ENCODE peak calls at places on chromosomes 1 and 21, in seven cellular contexts. R is K562, C is A549, F is HepG2, X is SK-N-SH, T is HCT116, L is GM12878. I is an unnamed sample.

GRCh38 chr1:47593598-47594285 is 155.9 kb downstream of the FOXD2 start:
- DNase-seq in R (no peak), C (no peak), F (no peak), X (no peak), T (no peak), L (no peak), I (no peak)

GRCh38 chr1:234842726-234843641 is 233.0 kb upstream of the IRF2BP2 start:
- DNase-seq in R (peak; percentile 47), C (no peak), F (no peak), X (peak; percentile 37), T (no peak), L (peak; percentile 95), I (peak; percentile 27)

GRCh38 chr1:240100351-240100750 is 8.7 kb downstream of the FMN2 start:
- DNase-seq in R (no peak), C (no peak), F (no peak), X (no peak), T (no peak), L (no peak), I (peak; percentile 55)

GRCh38 chr1:21295059-21295401 is 4.8 kb upstream of the ECE1 start:
- DNase-seq in R (no peak), C (no peak), F (no peak), X (no peak), T (peak; percentile 42), L (no peak), I (peak; percentile 65)

GRCh38 chr1:192933744-192934143 is 124.9 kb downstream of the RGS2 start:
- DNase-seq in R (no peak), C (no peak), F (no peak), X (no peak), T (no peak), L (no peak), I (no peak)

GRCh38 chr1:44266400-44267344 is 53.4 kb downstream of the DMAP1 start:
- DNase-seq in R (no peak), C (no peak), F (no peak), X (no peak), T (no peak), L (no peak), I (no peak)

GRCh38 chr1:13809461-13810159 is 109.6 kb downstream of the PRDM2 start:
- DNase-seq in R (peak; percentile 68), C (no peak), F (no peak), X (no peak), T (no peak), L (no peak), I (peak; percentile 7)

GRCh38 chr1:27763358-27763757 is 9.7 kb upstream of the STX12 start:
- DNase-seq in R (no peak), C (no peak), F (no peak), X (no peak), T (no peak), L (no peak), I (no peak)

GRCh38 chr1:113142791-113143190 is 69.8 kb downstream of the LRIG2 start:
- DNase-seq in R (no peak), C (no peak), F (no peak), X (no peak), T (no peak), L (no peak), I (no peak)

GRCh38 chr1:107496002-107496401 is 355.2 kb downstream of the NTNG1 start:
- DNase-seq in R (no peak), C (no peak), F (no peak), X (no peak), T (no peak), L (no peak), I (no peak)

DNA sequence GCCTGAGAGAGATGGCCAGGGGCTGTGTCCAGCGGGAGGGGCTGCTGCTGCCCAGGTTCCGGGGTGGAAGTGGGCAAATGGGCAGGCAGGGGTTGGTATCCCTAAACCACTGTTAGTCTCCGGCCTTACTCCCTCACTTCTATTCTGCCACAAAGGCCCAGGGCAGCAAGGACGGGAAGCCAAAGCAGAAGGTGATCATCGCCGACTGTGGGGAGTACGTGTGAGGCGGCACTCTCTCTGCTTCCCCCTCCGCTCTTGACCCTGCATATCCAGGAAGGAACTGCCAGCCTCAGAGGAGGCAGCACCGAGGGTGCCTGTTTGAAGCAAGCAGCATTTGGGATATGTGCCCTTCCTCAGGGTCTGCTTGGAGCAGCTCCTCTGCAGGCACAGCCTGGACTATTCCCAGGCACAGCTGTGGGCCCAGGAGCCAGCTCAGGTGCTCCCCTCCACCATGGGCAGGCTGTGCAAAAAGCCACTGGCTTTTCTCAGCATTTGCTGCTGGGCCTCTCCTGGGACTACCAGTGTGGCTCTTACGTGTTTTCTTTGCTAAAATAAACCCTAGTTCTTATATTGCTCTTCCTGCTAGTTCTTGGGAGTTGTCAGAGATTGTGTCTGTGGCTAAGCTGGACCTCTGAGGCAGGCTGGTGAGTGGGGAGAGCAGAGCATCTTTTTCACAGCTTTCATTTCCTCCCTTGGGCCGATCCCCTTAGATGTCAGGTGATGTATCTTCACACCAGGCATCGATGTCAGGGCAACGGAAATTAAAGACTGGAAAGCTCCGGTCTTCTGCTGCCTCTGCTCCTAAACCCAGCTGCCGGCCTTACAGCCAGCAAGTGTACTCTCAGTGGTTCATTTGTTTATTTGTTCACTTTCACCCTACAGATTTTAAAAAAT is 14.7 kb downstream of the PPIE start:
- DNase-seq in R (no peak), C (no peak), F (no peak), X (no peak), T (no peak), L (no peak), I (no peak)
- TF ChIP-seq RAD21 in R (no peak), C (no peak), F (no peak), X (no peak), T (no peak), L (no peak), I (no peak)

GRCh38 chr1:220513834-220514233 is 14.1 kb upstream of the MARK1 start:
- DNase-seq in R (no peak), C (no peak), F (no peak), X (no peak), T (no peak), L (no peak), I (no peak)

GRCh38 chr1:220516014-220516721 is 11.8 kb upstream of the MARK1 start:
- DNase-seq in R (no peak), C (no peak), F (no peak), X (no peak), T (no peak), L (no peak), I (no peak)

GRCh38 chr1:220511183-220511582 is 16.8 kb upstream of the MARK1 start:
- DNase-seq in R (no peak), C (no peak), F (no peak), X (no peak), T (no peak), L (no peak), I (no peak)

GRCh38 chr1:220514256-220514655 is 13.7 kb upstream of the MARK1 start:
- DNase-seq in R (no peak), C (no peak), F (no peak), X (no peak), T (no peak), L (no peak), I (no peak)

GRCh38 chr1:220511785-220512184 is 16.2 kb upstream of the MARK1 start:
- DNase-seq in R (no peak), C (no peak), F (peak; percentile 13), X (no peak), T (no peak), L (no peak), I (no peak)
- TF ChIP-seq RAD21 in R (peak; percentile 22), C (no peak), F (no peak), X (no peak), T (peak; percentile 3), L (no peak), I (no peak)

DNA sequence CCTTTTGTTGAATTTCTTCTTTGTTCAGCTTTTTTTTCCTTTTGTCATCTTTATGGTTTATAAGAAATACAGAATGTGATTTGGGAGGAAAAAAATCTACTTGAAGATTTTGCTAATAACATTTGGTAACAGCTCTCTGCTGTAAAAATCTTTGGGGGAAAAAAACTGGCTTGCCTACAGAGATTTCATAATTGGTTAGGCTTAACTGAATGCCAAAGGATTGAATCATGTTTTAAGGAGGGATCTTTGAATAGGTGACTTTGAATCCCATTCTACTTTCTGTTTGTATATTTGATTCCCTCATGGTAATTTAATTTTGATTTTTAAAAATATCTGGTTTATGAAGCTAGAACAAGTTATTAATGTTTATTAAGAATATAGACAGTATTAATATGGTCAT is 3.2 kb downstream of the BTF3L4 start:
- DNase-seq in R (no peak), C (no peak), F (no peak), X (no peak), T (no peak), L (no peak), I (peak; percentile 63)
- TF ChIP-seq RAD21 in R (no peak), C (no peak), F (no peak), X (no peak), T (no peak), L (no peak), I (no peak)

GRCh38 chr21:29056538-29057050 is 16.9 kb downstream of the CCT8 start:
- DNase-seq in R (no peak), C (no peak), F (no peak), X (no peak), T (no peak), L (no peak), I (no peak)
- TF ChIP-seq RAD21 in R (no peak), C (no peak), F (no peak), X (no peak), T (no peak), L (no peak), I (no peak)

GRCh38 chr1:22383526-22384291 is 67.9 kb upstream of the ZBTB40 start:
- DNase-seq in R (peak; percentile 66), C (peak; percentile 21), F (no peak), X (no peak), T (no peak), L (no peak), I (no peak)
- TF ChIP-seq RAD21 in R (no peak), C (no peak), F (no peak), X (no peak), T (no peak), L (no peak), I (no peak)

DNA sequence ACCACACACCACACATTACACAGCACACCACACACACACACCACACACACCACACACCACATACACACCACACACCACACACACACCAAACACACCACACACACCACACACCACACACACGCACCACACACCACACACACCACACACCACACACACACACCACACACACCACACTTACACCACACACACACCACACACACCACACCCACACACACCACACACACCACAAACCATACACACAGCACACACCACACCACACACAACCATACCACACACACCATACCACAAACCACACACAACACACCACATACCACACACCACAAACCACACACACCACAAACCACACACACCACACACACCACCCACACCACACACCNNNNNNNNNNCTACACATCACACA is 40.9 kb upstream of the SIK1 start:
- DNase-seq in R (no peak), C (no peak), F (no peak), X (no peak), T (no peak), L (no peak), I (no peak)
- TF ChIP-seq RAD21 in R (no peak), C (no peak), F (no peak), X (no peak), T (no peak), L (no peak), I (no peak)

DNA sequence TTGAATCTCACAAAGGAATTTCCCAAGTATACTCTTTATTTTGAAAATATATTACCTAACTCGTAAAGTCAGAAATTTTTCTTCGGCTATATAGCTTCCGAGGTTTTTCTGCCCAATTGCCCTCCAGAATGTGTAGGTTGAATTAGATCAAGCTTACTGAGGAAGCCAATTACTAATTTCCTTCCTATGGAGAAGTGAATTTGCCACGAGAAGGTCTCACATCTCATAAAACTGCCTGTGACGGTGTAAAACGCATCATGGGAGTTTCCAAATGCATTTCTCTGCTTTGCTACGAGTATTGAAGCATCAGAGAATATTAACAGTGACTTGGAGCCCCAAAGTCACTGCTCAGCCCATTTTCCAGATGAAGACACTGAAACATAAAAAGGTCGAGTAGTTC is 262.3 kb downstream of the PTBP2 start:
- DNase-seq in R (no peak), C (no peak), F (no peak), X (no peak), T (no peak), L (no peak), I (no peak)
- TF ChIP-seq RAD21 in R (no peak), C (no peak), F (no peak), X (no peak), T (no peak), L (no peak), I (no peak)